ENCODE peak calls at places on chromosomes 3 and 15, in four cellular contexts. Q, C, Z and L are unnamed samples.

GRCh38 chr15:87944687-87945086 is 311.9 kb downstream of the NTRK3 start:
- DNase-seq in Q (no peak), C (no peak), Z (no peak), L (no peak)

GRCh38 chr3:108838411-108838810 is 15.8 kb downstream of the TRAT1 start:
- DNase-seq in Q (no peak), C (no peak), Z (no peak), L (no peak)

GRCh38 chr3:128281461-128282367 is 128.4 kb downstream of the EEFSEC start:
- DNase-seq in Q (no peak), C (no peak), Z (no peak), L (no peak)

GRCh38 chr3:47678446-47679338 is 100.0 kb upstream of the CSPG5 start:
- DNase-seq in Q (no peak), C (no peak), Z (no peak), L (no peak)

GRCh38 chr3:119885746-119886530 is 104.0 kb downstream of the NR1I2 start:
- DNase-seq in Q (no peak), C (no peak), Z (no peak), L (no peak)

GRCh38 chr3:114498779-114499370 is 205.0 kb downstream of the TIGIT start:
- DNase-seq in Q (no peak), C (no peak), Z (peak; percentile 22), L (no peak)

GRCh38 chr15:92677998-92678397 is 22.4 kb upstream of the FAM174B start:
- DNase-seq in Q (no peak), C (no peak), Z (no peak), L (no peak)

GRCh38 chr3:41060106-41060505 is 139.2 kb upstream of the CTNNB1 start:
- DNase-seq in Q (no peak), C (no peak), Z (no peak), L (no peak)

GRCh38 chr3:39124876-39125836 is 17.7 kb downstream of the TTC21A start:
- DNase-seq in Q (no peak), C (no peak), Z (no peak), L (no peak)

GRCh38 chr3:123451186-123451585 is 2.3 kb upstream of the ADCY5 start:
- DNase-seq in Q (no peak), C (no peak), Z (no peak), L (no peak)

GRCh38 chr3:123447749-123448502 is 964 bp downstream of the ADCY5 start:
- DNase-seq in Q (no peak), C (no peak), Z (peak; percentile 83), L (no peak)

GRCh38 chr3:123448503-123449091 is at the start of gene ADCY5:
- DNase-seq in Q (no peak), C (no peak), Z (no peak), L (peak; percentile 38)

GRCh38 chr3:123449986-123450474 is 1.1 kb upstream of the ADCY5 start:
- DNase-seq in Q (no peak), C (no peak), Z (no peak), L (no peak)

GRCh38 chr3:123449092-123449985 is 449 bp upstream of the ADCY5 start:
- DNase-seq in Q (no peak), C (no peak), Z (peak; percentile 18), L (peak; percentile 50)
- TF ChIP-seq SPI1 in Q (no peak), C (no peak), Z (no peak), L (no peak)

DNA sequence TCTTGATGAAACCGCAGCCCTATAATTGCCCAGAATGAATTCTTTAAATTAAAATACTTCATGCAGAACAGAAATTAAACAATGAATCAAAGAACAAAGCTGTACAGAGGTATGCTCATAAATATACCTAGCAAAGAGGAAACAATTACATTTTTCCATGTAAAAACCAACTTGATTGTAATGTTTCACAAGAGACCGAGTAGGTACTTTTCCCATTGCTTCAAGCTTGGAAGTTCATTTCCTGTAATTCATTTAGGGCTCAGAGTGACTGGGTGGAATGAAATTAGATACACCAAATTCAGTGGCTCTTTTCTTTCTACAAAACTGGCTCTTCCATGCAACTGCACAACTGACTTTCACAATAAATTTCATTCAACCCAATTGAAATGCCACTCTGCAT is 51.4 kb downstream of the FHIT start:
- DNase-seq in Q (no peak), C (no peak), Z (no peak), L (no peak)
- TF ChIP-seq SPI1 in Q (no peak), C (no peak), Z (no peak), L (no peak)

GRCh38 chr15:70058642-70059360 is 38.9 kb downstream of the TLE3 start:
- DNase-seq in Q (no peak), C (no peak), Z (no peak), L (no peak)

GRCh38 chr15:70059476-70060213 is 38.1 kb downstream of the TLE3 start:
- DNase-seq in Q (no peak), C (no peak), Z (no peak), L (no peak)

GRCh38 chr15:70061086-70061370 is 36.7 kb downstream of the TLE3 start:
- DNase-seq in Q (no peak), C (no peak), Z (no peak), L (no peak)

GRCh38 chr15:70061696-70062270 is 35.9 kb downstream of the TLE3 start:
- DNase-seq in Q (no peak), C (no peak), Z (no peak), L (no peak)

DNA sequence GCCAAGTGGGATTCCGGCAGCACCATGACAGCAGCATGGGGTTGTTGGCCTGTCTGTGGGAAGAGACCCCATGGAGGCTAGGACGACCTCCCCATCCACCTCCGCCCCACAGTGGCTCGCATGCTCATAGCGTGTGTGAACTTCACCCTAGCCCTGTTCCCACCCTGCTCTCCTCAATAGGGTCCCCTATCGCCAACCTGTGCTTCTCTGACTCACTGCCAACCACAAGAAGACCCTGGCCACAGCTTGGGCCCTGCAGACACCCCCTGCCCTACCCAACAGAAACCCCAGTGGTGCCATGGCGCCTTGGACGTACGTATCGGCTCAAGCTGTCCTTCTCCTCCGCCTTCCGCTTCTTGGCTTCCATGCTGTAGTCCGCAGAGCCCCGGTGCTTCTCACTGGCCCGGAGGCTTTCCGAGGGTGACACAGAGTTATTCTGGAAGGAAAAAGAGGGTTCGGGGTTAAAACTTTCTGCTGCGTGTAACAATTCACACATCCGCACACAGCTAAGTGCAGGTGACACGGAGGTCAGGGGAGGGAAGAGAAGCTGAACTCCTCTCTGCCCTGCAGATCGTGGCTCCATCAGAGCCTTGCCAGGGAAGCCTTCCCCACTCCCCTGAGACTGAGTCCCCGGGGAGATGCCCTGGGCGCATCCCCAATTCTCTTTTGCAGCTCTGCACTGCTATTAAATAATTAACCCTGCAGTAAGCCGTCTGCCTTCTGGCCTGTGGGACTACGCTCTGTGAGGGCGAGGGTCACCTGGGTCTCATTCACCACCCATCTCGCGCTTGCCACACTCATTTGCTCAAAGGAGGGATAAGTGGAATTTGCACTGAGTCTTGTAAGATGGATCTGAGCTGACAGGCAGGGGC is 37.3 kb downstream of the TLE3 start:
- DNase-seq in Q (no peak), C (no peak), Z (no peak), L (no peak)
- TF ChIP-seq SPI1 in Q (no peak), C (no peak), Z (no peak), L (no peak)

DNA sequence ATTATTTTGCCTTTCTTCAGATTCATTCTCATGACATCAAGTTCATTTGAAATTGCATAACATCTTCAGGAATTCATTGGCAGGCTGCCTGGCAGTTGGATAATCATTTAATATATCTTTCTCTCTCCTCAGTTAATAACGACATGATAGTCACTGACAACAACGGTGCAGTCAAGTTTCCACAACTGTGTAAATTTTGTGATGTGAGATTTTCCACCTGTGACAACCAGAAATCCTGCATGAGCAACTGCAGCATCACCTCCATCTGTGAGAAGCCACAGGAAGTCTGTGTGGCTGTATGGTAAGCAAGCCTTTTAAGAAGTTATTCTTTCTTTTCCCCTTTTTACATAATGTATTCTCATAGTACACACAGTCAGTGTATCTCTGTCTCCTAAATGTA is 38.2 kb downstream of the TGFBR2 start:
- DNase-seq in Q (no peak), C (no peak), Z (no peak), L (no peak)
- TF ChIP-seq SPI1 in Q (no peak), C (peak; percentile 69), Z (no peak), L (peak; percentile 18)

GRCh38 chr15:75713338-75713895 is 769 bp upstream of the CSPG4 start:
- DNase-seq in Q (no peak), C (no peak), Z (no peak), L (no peak)

GRCh38 chr15:75718326-75718725 is 5.7 kb upstream of the CSPG4 start:
- DNase-seq in Q (no peak), C (no peak), Z (no peak), L (no peak)

GRCh38 chr15:75714195-75714594 is 1.5 kb upstream of the CSPG4 start:
- DNase-seq in Q (no peak), C (no peak), Z (no peak), L (no peak)

DNA sequence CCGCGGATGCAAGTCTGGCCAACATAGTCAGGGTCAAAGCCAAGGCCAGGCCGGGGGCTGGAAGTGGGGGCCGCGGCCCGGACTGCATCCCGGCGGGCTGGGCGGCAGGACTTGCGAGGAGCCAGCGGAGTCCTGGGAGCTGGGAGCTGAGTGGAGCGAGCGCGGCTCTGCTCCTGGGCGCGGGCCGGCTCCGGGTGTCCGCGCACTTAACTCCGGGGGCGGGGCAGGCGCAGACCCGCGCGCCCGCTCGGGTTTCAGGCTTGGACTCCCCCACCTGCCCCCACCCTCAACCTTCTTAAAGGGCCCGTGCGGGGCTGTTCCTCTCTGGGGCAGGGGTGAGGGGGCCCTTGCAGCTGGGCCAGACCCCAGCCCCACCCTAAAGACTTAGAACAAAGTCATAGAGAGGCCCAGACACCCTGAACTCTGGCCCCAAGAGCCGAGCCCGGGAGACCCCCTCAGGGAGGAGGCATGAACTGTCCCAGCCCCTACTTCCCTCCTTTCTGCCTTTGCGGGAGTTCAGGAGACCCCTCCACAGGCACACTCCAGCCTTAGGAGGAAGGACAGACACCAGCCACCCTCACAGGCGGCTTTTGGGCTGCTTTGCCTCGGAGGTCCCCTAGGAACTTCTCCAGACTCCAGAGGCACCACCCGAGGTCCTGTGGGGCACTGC is at the start of gene CSPG4:
- DNase-seq in Q (no peak), C (no peak), Z (peak; percentile 81), L (no peak)
- TF ChIP-seq SPI1 in Q (no peak), C (no peak), Z (no peak), L (no peak)

DNA sequence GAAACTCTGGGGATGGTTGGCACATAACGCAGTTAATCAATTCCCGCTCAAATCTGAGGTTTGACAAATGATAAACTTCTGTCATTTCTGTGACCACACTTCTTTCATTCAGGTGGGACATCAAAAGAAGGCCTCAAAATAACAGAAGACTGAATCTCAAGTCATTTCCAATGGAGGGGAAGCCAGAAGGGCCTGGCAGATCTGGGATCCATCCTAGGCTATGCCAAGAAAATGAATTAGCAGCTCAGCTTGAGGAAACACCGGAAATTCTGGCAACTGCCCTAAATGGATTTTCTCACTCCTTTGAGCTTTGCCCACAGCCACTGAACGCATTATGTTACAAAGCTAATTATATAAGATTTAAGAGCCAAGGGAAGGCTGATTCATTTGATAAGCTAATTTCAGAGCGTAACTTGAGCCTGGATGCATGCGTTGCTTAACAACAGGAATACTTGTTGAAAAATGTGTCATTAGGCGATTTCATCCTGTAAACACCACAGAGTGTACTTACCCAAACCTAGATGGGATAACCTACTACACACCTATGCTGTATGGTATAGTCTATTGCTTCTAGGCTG is 47.1 kb downstream of the NR1D2 start:
- DNase-seq in Q (no peak), C (no peak), Z (no peak), L (no peak)
- TF ChIP-seq SPI1 in Q (no peak), C (no peak), Z (no peak), L (no peak)

GRCh38 chr3:88150371-88150770 is 612 bp downstream of the C3orf38 start:
- DNase-seq in Q (no peak), C (no peak), Z (no peak), L (peak; percentile 16)
- TF ChIP-seq SPI1 in Q (no peak), C (no peak), Z (no peak), L (no peak)